ENCODE peak calls at places on chromosomes 13 and 19, in five cellular contexts. D is GM04503, I is heart right ventricle, P is renal cortical epithelial cell, H is HCT116. C is an unnamed sample.

GRCh38 chr19:2770055-2771013 is 12.7 kb downstream of the SGTA start:
- DNase-seq in H (no peak), D (no peak), P (no peak), I (peak), C (no peak)

GRCh38 chr19:17328517-17329060 is 6.1 kb downstream of the ANO8 start:
- DNase-seq in H (no peak), P (no peak), D (no peak), I (no peak), C (no peak)

GRCh38 chr13:36533806-36534205 is 101.5 kb downstream of the CCNA1 start:
- DNase-seq in P (peak), D (no peak), H (no peak), I (no peak), C (no peak)

GRCh38 chr13:75432045-75432444 is 49.9 kb downstream of the TBC1D4 start:
- DNase-seq in P (peak), H (no peak), I (no peak), D (no peak), C (no peak)

GRCh38 chr19:9909251-9909650 is 27.1 kb downstream of the OLFM2 start:
- DNase-seq in P (no peak), D (no peak), H (no peak), I (no peak), C (no peak)

GRCh38 chr13:108034909-108035308 is 180.4 kb downstream of the LIG4 start:
- DNase-seq in P (no peak), D (no peak), H (no peak), I (no peak), C (no peak)

GRCh38 chr13:112391747-112392146 is 15.6 kb downstream of the SPACA7 start:
- DNase-seq in P (no peak), H (no peak), D (no peak), I (no peak), C (no peak)

GRCh38 chr19:10560154-10560553 is 5.7 kb downstream of the KRI1 start:
- DNase-seq in H (no peak), I (no peak), P (no peak), D (no peak), C (no peak)

GRCh38 chr13:107458269-107458668 is 757.1 kb downstream of the LIG4 start:
- DNase-seq in H (no peak), I (no peak), D (no peak), P (no peak), C (no peak)

GRCh38 chr19:3608750-3609322 is 2.2 kb upstream of the TBXA2R start:
- DNase-seq in I (peak), D (no peak), H (no peak), P (no peak), C (no peak)

GRCh38 chr13:98273824-98274786 is 97.0 kb upstream of the RNF113B start:
- DNase-seq in D (no peak), I (no peak), P (no peak), H (no peak), C (no peak)

GRCh38 chr19:41367848-41368301 is 3.9 kb upstream of the B9D2 start:
- DNase-seq in D (peak), I (no peak), P (peak), H (no peak), C (peak)

GRCh38 chr13:91142572-91142971 is 204.9 kb upstream of the MIR17HG start:
- DNase-seq in I (no peak), H (no peak), P (peak), D (no peak), C (peak)

GRCh38 chr19:33339750-33340029 is 33.8 kb upstream of the CEBPG start:
- DNase-seq in P (no peak), D (no peak), H (no peak), I (no peak), C (no peak)

GRCh38 chr13:102845289-102845629 is 573 bp upstream of the ERCC5 start:
- DNase-seq in D (no peak), P (no peak), H (no peak), I (no peak), C (no peak)

GRCh38 chr13:79771493-79771892 is 290.5 kb downstream of the NDFIP2 start:
- DNase-seq in D (no peak), P (no peak), H (no peak), I (no peak), C (no peak)

GRCh38 chr19:46489445-46490272 is 6.0 kb downstream of the PNMA8B start:
- DNase-seq in D (no peak), P (peak), I (peak), H (no peak), C (no peak)

GRCh38 chr13:60511637-60512036 is 114.6 kb downstream of the TDRD3 start:
- DNase-seq in H (no peak), I (no peak), P (no peak), D (no peak), C (no peak)

GRCh38 chr13:43865892-43866291 is 13.6 kb downstream of the CCDC122 start:
- DNase-seq in H (peak), P (peak), I (no peak), D (no peak), C (peak)

GRCh38 chr19:38032151-38032550 is 125.1 kb downstream of the SIPA1L3 start:
- DNase-seq in D (no peak), P (peak), H (no peak), I (no peak), C (no peak)

GRCh38 chr13:64414381-64414780 is 2815.8 kb downstream of the PCDH9 start:
- DNase-seq in D (no peak), H (no peak), P (no peak), I (no peak), C (no peak)

GRCh38 chr13:103006706-103007426 is 59.4 kb downstream of the SLC10A2 start:
- DNase-seq in D (no peak), H (no peak), P (no peak), I (no peak), C (no peak)

GRCh38 chr13:99916366-99917103 is 55.0 kb downstream of the ZIC5 start:
- DNase-seq in I (no peak), P (peak), D (peak), H (peak), C (peak)

GRCh38 chr19:7897289-7897688 is 6.4 kb upstream of the MAP2K7 start:
- DNase-seq in P (no peak), I (no peak), D (no peak), H (no peak), C (no peak)

GRCh38 chr13:44934724-44935123 is 54.5 kb downstream of the NUFIP1 start:
- DNase-seq in I (no peak), D (no peak), H (no peak), P (peak), C (no peak)

GRCh38 chr13:80586356-80586755 is 245.4 kb upstream of the SPRY2 start:
- DNase-seq in P (peak), D (no peak), I (no peak), H (no peak), C (no peak)

GRCh38 chr19:47444388-47444821 is 25.1 kb upstream of the MEIS3 start:
- DNase-seq in I (no peak), P (no peak), H (no peak), D (no peak), C (no peak)

GRCh38 chr19:51480590-51480989 is 2.3 kb downstream of the CEACAM18 start:
- DNase-seq in P (no peak), I (no peak), D (no peak), H (no peak), C (no peak)

GRCh38 chr13:21934309-21934708 is 263.4 kb downstream of the FGF9 start:
- DNase-seq in P (no peak), I (no peak), H (no peak), D (no peak), C (no peak)

GRCh38 chr13:94343243-94343585 is 136.3 kb downstream of the DCT start:
- DNase-seq in D (no peak), P (no peak), I (no peak), H (no peak), C (no peak)

GRCh38 chr19:57802269-57802668 is 12.4 kb downstream of the ZNF552 start:
- DNase-seq in I (no peak), P (no peak), D (no peak), H (no peak), C (no peak)

GRCh38 chr19:10839071-10840050 is 3.3 kb upstream of the TMED1 start:
- DNase-seq in D (no peak), P (no peak), I (no peak), H (no peak), C (no peak)

GRCh38 chr19:38073806-38074685 is 150.0 kb downstream of the DPF1 start:
- DNase-seq in P (no peak), H (no peak), D (no peak), I (no peak), C (no peak)

GRCh38 chr13:36275190-36276002 is 22.2 kb downstream of the CCDC169 start:
- DNase-seq in D (no peak), H (no peak), P (peak), I (no peak), C (peak)

GRCh38 chr19:17515408-17516149 is 4.1 kb downstream of the PGLS start:
- DNase-seq in D (no peak), H (no peak), P (no peak), I (no peak), C (no peak)

GRCh38 chr19:41621654-41622053 is 5.2 kb downstream of the CEACAM4 start:
- DNase-seq in P (no peak), I (no peak), D (no peak), H (no peak), C (no peak)

GRCh38 chr13:40077396-40078027 is 422.1 kb downstream of the COG6 start:
- DNase-seq in I (no peak), P (peak), H (no peak), D (no peak), C (no peak)

GRCh38 chr13:52112606-52113005 is 16.3 kb downstream of the NEK5 start:
- DNase-seq in P (no peak), H (no peak), I (no peak), D (no peak), C (no peak)

GRCh38 chr13:85521586-85521985 is 277.6 kb downstream of the SLITRK6 start:
- DNase-seq in D (no peak), P (no peak), I (no peak), H (no peak), C (no peak)

GRCh38 chr19:48999481-49000325 is 6.0 kb downstream of the RUVBL2 start:
- DNase-seq in P (peak), H (no peak), I (peak), D (no peak), C (peak)